ENCODE peak calls at places on chromosomes 11 and 22, in ten cellular contexts. One of them, this sample, is unnamed.

GRCh38 chr11:36300651-36301050 is 4.6 kb downstream of the PRR5L start:
- DNase-seq in HS-5: no peak
- DNase-seq in NCI-H510A treated with DMSO at 0.1 percent for 48 hours: no peak
- DNase-seq in activated CD4-positive, alpha-beta T cell treated with anti-CD3 and anti-CD28 coated beads, Interleukin-2, amount 10 ng/mL, durations not matched to agents 7 days and 5 days: no peak
- DNase-seq in HEK293T: no peak
- DNase-seq in cerebellar cortex: peak
- DNase-seq in lower lobe of right lung: peak
- DNase-seq in psoas muscle: peak
- DNase-seq in NCI-H1930: no peak
- DNase-seq in brain microvascular endothelial cell: no peak
- DNase-seq in this sample: peak

GRCh38 chr11:71311928-71312510 is 59.6 kb upstream of the SHANK2 start:
- DNase-seq in HS-5: no peak
- DNase-seq in NCI-H510A treated with DMSO at 0.1 percent for 48 hours: no peak
- DNase-seq in activated CD4-positive, alpha-beta T cell treated with anti-CD3 and anti-CD28 coated beads, Interleukin-2, amount 10 ng/mL, durations not matched to agents 7 days and 5 days: no peak
- DNase-seq in HEK293T: no peak
- DNase-seq in cerebellar cortex: no peak
- DNase-seq in lower lobe of right lung: no peak
- DNase-seq in psoas muscle: no peak
- DNase-seq in NCI-H1930: no peak
- DNase-seq in brain microvascular endothelial cell: no peak
- DNase-seq in this sample: no peak

GRCh38 chr11:108286956-108287355 is 64.1 kb downstream of the ATM start:
- DNase-seq in HS-5: no peak
- DNase-seq in NCI-H510A treated with DMSO at 0.1 percent for 48 hours: no peak
- DNase-seq in activated CD4-positive, alpha-beta T cell treated with anti-CD3 and anti-CD28 coated beads, Interleukin-2, amount 10 ng/mL, durations not matched to agents 7 days and 5 days: no peak
- DNase-seq in HEK293T: no peak
- DNase-seq in cerebellar cortex: no peak
- DNase-seq in lower lobe of right lung: no peak
- DNase-seq in psoas muscle: no peak
- DNase-seq in NCI-H1930: no peak
- DNase-seq in brain microvascular endothelial cell: no peak
- DNase-seq in this sample: no peak

GRCh38 chr11:60900673-60901404 is 5.5 kb downstream of the PRPF19 start:
- DNase-seq in HS-5: no peak
- DNase-seq in NCI-H510A treated with DMSO at 0.1 percent for 48 hours: no peak
- DNase-seq in activated CD4-positive, alpha-beta T cell treated with anti-CD3 and anti-CD28 coated beads, Interleukin-2, amount 10 ng/mL, durations not matched to agents 7 days and 5 days: no peak
- DNase-seq in HEK293T: no peak
- DNase-seq in cerebellar cortex: no peak
- DNase-seq in lower lobe of right lung: no peak
- DNase-seq in psoas muscle: no peak
- DNase-seq in NCI-H1930: no peak
- DNase-seq in brain microvascular endothelial cell: no peak
- DNase-seq in this sample: no peak

GRCh38 chr11:134460044-134460371 is 48.0 kb upstream of the B3GAT1 start:
- DNase-seq in HS-5: no peak
- DNase-seq in NCI-H510A treated with DMSO at 0.1 percent for 48 hours: no peak
- DNase-seq in activated CD4-positive, alpha-beta T cell treated with anti-CD3 and anti-CD28 coated beads, Interleukin-2, amount 10 ng/mL, durations not matched to agents 7 days and 5 days: no peak
- DNase-seq in HEK293T: no peak
- DNase-seq in cerebellar cortex: no peak
- DNase-seq in lower lobe of right lung: no peak
- DNase-seq in psoas muscle: no peak
- DNase-seq in NCI-H1930: no peak
- DNase-seq in brain microvascular endothelial cell: no peak
- DNase-seq in this sample: no peak

GRCh38 chr22:46010951-46011626 is 34.1 kb upstream of the WNT7B start:
- DNase-seq in HS-5: no peak
- DNase-seq in NCI-H510A treated with DMSO at 0.1 percent for 48 hours: no peak
- DNase-seq in activated CD4-positive, alpha-beta T cell treated with anti-CD3 and anti-CD28 coated beads, Interleukin-2, amount 10 ng/mL, durations not matched to agents 7 days and 5 days: no peak
- DNase-seq in HEK293T: no peak
- DNase-seq in cerebellar cortex: no peak
- DNase-seq in lower lobe of right lung: peak
- DNase-seq in psoas muscle: peak
- DNase-seq in NCI-H1930: no peak
- DNase-seq in brain microvascular endothelial cell: no peak
- DNase-seq in this sample: no peak

GRCh38 chr11:3357302-3357701 is 21.6 kb downstream of the ZNF195 start:
- DNase-seq in HS-5: no peak
- DNase-seq in NCI-H510A treated with DMSO at 0.1 percent for 48 hours: no peak
- DNase-seq in activated CD4-positive, alpha-beta T cell treated with anti-CD3 and anti-CD28 coated beads, Interleukin-2, amount 10 ng/mL, durations not matched to agents 7 days and 5 days: no peak
- DNase-seq in HEK293T: no peak
- DNase-seq in cerebellar cortex: no peak
- DNase-seq in lower lobe of right lung: no peak
- DNase-seq in psoas muscle: no peak
- DNase-seq in NCI-H1930: no peak
- DNase-seq in brain microvascular endothelial cell: no peak
- DNase-seq in this sample: no peak

GRCh38 chr11:34345991-34346480 is 11.8 kb downstream of the ABTB2 start:
- DNase-seq in HS-5: no peak
- DNase-seq in NCI-H510A treated with DMSO at 0.1 percent for 48 hours: no peak
- DNase-seq in activated CD4-positive, alpha-beta T cell treated with anti-CD3 and anti-CD28 coated beads, Interleukin-2, amount 10 ng/mL, durations not matched to agents 7 days and 5 days: no peak
- DNase-seq in HEK293T: no peak
- DNase-seq in cerebellar cortex: no peak
- DNase-seq in lower lobe of right lung: no peak
- DNase-seq in psoas muscle: peak
- DNase-seq in NCI-H1930: no peak
- DNase-seq in brain microvascular endothelial cell: peak
- DNase-seq in this sample: no peak

GRCh38 chr11:104003491-104003890 is 32.9 kb upstream of the DDI1 start:
- DNase-seq in HS-5: no peak
- DNase-seq in NCI-H510A treated with DMSO at 0.1 percent for 48 hours: no peak
- DNase-seq in activated CD4-positive, alpha-beta T cell treated with anti-CD3 and anti-CD28 coated beads, Interleukin-2, amount 10 ng/mL, durations not matched to agents 7 days and 5 days: no peak
- DNase-seq in HEK293T: no peak
- DNase-seq in cerebellar cortex: no peak
- DNase-seq in lower lobe of right lung: no peak
- DNase-seq in psoas muscle: no peak
- DNase-seq in NCI-H1930: no peak
- DNase-seq in brain microvascular endothelial cell: peak
- DNase-seq in this sample: no peak

GRCh38 chr11:14015711-14016110 is 53.2 kb downstream of the SPON1 start:
- DNase-seq in HS-5: peak
- DNase-seq in NCI-H510A treated with DMSO at 0.1 percent for 48 hours: no peak
- DNase-seq in activated CD4-positive, alpha-beta T cell treated with anti-CD3 and anti-CD28 coated beads, Interleukin-2, amount 10 ng/mL, durations not matched to agents 7 days and 5 days: no peak
- DNase-seq in HEK293T: peak
- DNase-seq in cerebellar cortex: no peak
- DNase-seq in lower lobe of right lung: no peak
- DNase-seq in psoas muscle: no peak
- DNase-seq in NCI-H1930: no peak
- DNase-seq in brain microvascular endothelial cell: peak
- DNase-seq in this sample: no peak

GRCh38 chr22:31106651-31107205 is 640 bp downstream of the SELENOM start:
- DNase-seq in HS-5: no peak
- DNase-seq in NCI-H510A treated with DMSO at 0.1 percent for 48 hours: no peak
- DNase-seq in activated CD4-positive, alpha-beta T cell treated with anti-CD3 and anti-CD28 coated beads, Interleukin-2, amount 10 ng/mL, durations not matched to agents 7 days and 5 days: no peak
- DNase-seq in HEK293T: peak
- DNase-seq in cerebellar cortex: peak
- DNase-seq in lower lobe of right lung: no peak
- DNase-seq in psoas muscle: no peak
- DNase-seq in NCI-H1930: no peak
- DNase-seq in brain microvascular endothelial cell: peak
- DNase-seq in this sample: peak

GRCh38 chr11:32659672-32660071 is 76.0 kb downstream of the EIF3M start:
- DNase-seq in HS-5: no peak
- DNase-seq in NCI-H510A treated with DMSO at 0.1 percent for 48 hours: no peak
- DNase-seq in activated CD4-positive, alpha-beta T cell treated with anti-CD3 and anti-CD28 coated beads, Interleukin-2, amount 10 ng/mL, durations not matched to agents 7 days and 5 days: no peak
- DNase-seq in HEK293T: peak
- DNase-seq in cerebellar cortex: no peak
- DNase-seq in lower lobe of right lung: no peak
- DNase-seq in psoas muscle: no peak
- DNase-seq in NCI-H1930: no peak
- DNase-seq in brain microvascular endothelial cell: no peak
- DNase-seq in this sample: no peak

GRCh38 chr11:855796-856195 is 13.1 kb downstream of the TSPAN4 start:
- DNase-seq in HS-5: no peak
- DNase-seq in NCI-H510A treated with DMSO at 0.1 percent for 48 hours: no peak
- DNase-seq in activated CD4-positive, alpha-beta T cell treated with anti-CD3 and anti-CD28 coated beads, Interleukin-2, amount 10 ng/mL, durations not matched to agents 7 days and 5 days: no peak
- DNase-seq in HEK293T: no peak
- DNase-seq in cerebellar cortex: no peak
- DNase-seq in lower lobe of right lung: no peak
- DNase-seq in psoas muscle: no peak
- DNase-seq in NCI-H1930: no peak
- DNase-seq in brain microvascular endothelial cell: no peak
- DNase-seq in this sample: no peak

GRCh38 chr22:49664891-49665290 is 162.8 kb downstream of the BRD1 start:
- DNase-seq in HS-5: no peak
- DNase-seq in NCI-H510A treated with DMSO at 0.1 percent for 48 hours: no peak
- DNase-seq in activated CD4-positive, alpha-beta T cell treated with anti-CD3 and anti-CD28 coated beads, Interleukin-2, amount 10 ng/mL, durations not matched to agents 7 days and 5 days: no peak
- DNase-seq in HEK293T: no peak
- DNase-seq in cerebellar cortex: no peak
- DNase-seq in lower lobe of right lung: peak
- DNase-seq in psoas muscle: no peak
- DNase-seq in NCI-H1930: no peak
- DNase-seq in brain microvascular endothelial cell: no peak
- DNase-seq in this sample: no peak

GRCh38 chr11:80925291-80925690 is 1484.5 kb upstream of the TENM4 start:
- DNase-seq in HS-5: no peak
- DNase-seq in NCI-H510A treated with DMSO at 0.1 percent for 48 hours: no peak
- DNase-seq in activated CD4-positive, alpha-beta T cell treated with anti-CD3 and anti-CD28 coated beads, Interleukin-2, amount 10 ng/mL, durations not matched to agents 7 days and 5 days: no peak
- DNase-seq in HEK293T: no peak
- DNase-seq in cerebellar cortex: no peak
- DNase-seq in lower lobe of right lung: no peak
- DNase-seq in psoas muscle: no peak
- DNase-seq in NCI-H1930: no peak
- DNase-seq in brain microvascular endothelial cell: no peak
- DNase-seq in this sample: no peak

GRCh38 chr11:93585758-93586157 is 42.6 kb upstream of the SMCO4 start:
- DNase-seq in HS-5: no peak
- DNase-seq in NCI-H510A treated with DMSO at 0.1 percent for 48 hours: no peak
- DNase-seq in activated CD4-positive, alpha-beta T cell treated with anti-CD3 and anti-CD28 coated beads, Interleukin-2, amount 10 ng/mL, durations not matched to agents 7 days and 5 days: no peak
- DNase-seq in HEK293T: no peak
- DNase-seq in cerebellar cortex: no peak
- DNase-seq in lower lobe of right lung: no peak
- DNase-seq in psoas muscle: peak
- DNase-seq in NCI-H1930: no peak
- DNase-seq in brain microvascular endothelial cell: peak
- DNase-seq in this sample: no peak

GRCh38 chr11:377174-377865 is 8.0 kb downstream of the B4GALNT4 start:
- DNase-seq in HS-5: no peak
- DNase-seq in NCI-H510A treated with DMSO at 0.1 percent for 48 hours: no peak
- DNase-seq in activated CD4-positive, alpha-beta T cell treated with anti-CD3 and anti-CD28 coated beads, Interleukin-2, amount 10 ng/mL, durations not matched to agents 7 days and 5 days: no peak
- DNase-seq in HEK293T: no peak
- DNase-seq in cerebellar cortex: no peak
- DNase-seq in lower lobe of right lung: no peak
- DNase-seq in psoas muscle: no peak
- DNase-seq in NCI-H1930: no peak
- DNase-seq in brain microvascular endothelial cell: no peak
- DNase-seq in this sample: peak

GRCh38 chr22:31100762-31101525 is 6.4 kb downstream of the SELENOM start:
- DNase-seq in HS-5: no peak
- DNase-seq in NCI-H510A treated with DMSO at 0.1 percent for 48 hours: no peak
- DNase-seq in activated CD4-positive, alpha-beta T cell treated with anti-CD3 and anti-CD28 coated beads, Interleukin-2, amount 10 ng/mL, durations not matched to agents 7 days and 5 days: no peak
- DNase-seq in HEK293T: no peak
- DNase-seq in cerebellar cortex: no peak
- DNase-seq in lower lobe of right lung: no peak
- DNase-seq in psoas muscle: no peak
- DNase-seq in NCI-H1930: no peak
- DNase-seq in brain microvascular endothelial cell: no peak
- DNase-seq in this sample: no peak

GRCh38 chr11:80727315-80727714 is 1286.5 kb upstream of the TENM4 start:
- DNase-seq in HS-5: peak
- DNase-seq in NCI-H510A treated with DMSO at 0.1 percent for 48 hours: peak
- DNase-seq in activated CD4-positive, alpha-beta T cell treated with anti-CD3 and anti-CD28 coated beads, Interleukin-2, amount 10 ng/mL, durations not matched to agents 7 days and 5 days: no peak
- DNase-seq in HEK293T: peak
- DNase-seq in cerebellar cortex: peak
- DNase-seq in lower lobe of right lung: no peak
- DNase-seq in psoas muscle: no peak
- DNase-seq in NCI-H1930: peak
- DNase-seq in brain microvascular endothelial cell: peak
- DNase-seq in this sample: no peak

GRCh38 chr11:69413015-69413801 is 68.3 kb upstream of the LINC01488 start:
- DNase-seq in HS-5: no peak
- DNase-seq in NCI-H510A treated with DMSO at 0.1 percent for 48 hours: no peak
- DNase-seq in activated CD4-positive, alpha-beta T cell treated with anti-CD3 and anti-CD28 coated beads, Interleukin-2, amount 10 ng/mL, durations not matched to agents 7 days and 5 days: no peak
- DNase-seq in HEK293T: no peak
- DNase-seq in cerebellar cortex: no peak
- DNase-seq in lower lobe of right lung: no peak
- DNase-seq in psoas muscle: no peak
- DNase-seq in NCI-H1930: no peak
- DNase-seq in brain microvascular endothelial cell: no peak
- DNase-seq in this sample: no peak

GRCh38 chr11:79949574-79949973 is 508.7 kb upstream of the TENM4 start:
- DNase-seq in HS-5: no peak
- DNase-seq in NCI-H510A treated with DMSO at 0.1 percent for 48 hours: no peak
- DNase-seq in activated CD4-positive, alpha-beta T cell treated with anti-CD3 and anti-CD28 coated beads, Interleukin-2, amount 10 ng/mL, durations not matched to agents 7 days and 5 days: no peak
- DNase-seq in HEK293T: no peak
- DNase-seq in cerebellar cortex: no peak
- DNase-seq in lower lobe of right lung: no peak
- DNase-seq in psoas muscle: no peak
- DNase-seq in NCI-H1930: no peak
- DNase-seq in brain microvascular endothelial cell: no peak
- DNase-seq in this sample: no peak

GRCh38 chr11:107916671-107917241 is 11.5 kb upstream of the RAB39A start:
- DNase-seq in HS-5: no peak
- DNase-seq in NCI-H510A treated with DMSO at 0.1 percent for 48 hours: no peak
- DNase-seq in activated CD4-positive, alpha-beta T cell treated with anti-CD3 and anti-CD28 coated beads, Interleukin-2, amount 10 ng/mL, durations not matched to agents 7 days and 5 days: peak
- DNase-seq in HEK293T: peak
- DNase-seq in cerebellar cortex: peak
- DNase-seq in lower lobe of right lung: no peak
- DNase-seq in psoas muscle: no peak
- DNase-seq in NCI-H1930: peak
- DNase-seq in brain microvascular endothelial cell: no peak
- DNase-seq in this sample: no peak

This sample was measured in ovary.